ENCODE peak calls at places on chromosomes 5 and 9, in ten cellular contexts. K is NB4; O is effector memory CD8-positive, alpha-beta T cell; H is endothelial cell of umbilical vein; C is dorsolateral prefrontal cortex; M is T-helper 2 cell; Q is stimulated activated CD4-positive, alpha-beta T cell treated with anti-CD3 and anti-CD28 coated beads, Interleukin-1b, Interleukin-23, amount 100 ng/mL, for 24 hours; B is GDM1; F is stromal cell of bone marrow; X is NCI-H774. A is an unnamed sample.

GRCh38 chr5:51829226-51829625 is 446.0 kb downstream of the ISL1 start:
- DNase-seq in K (no peak), O (no peak), H (no peak), C (no peak), M (no peak), Q (no peak), B (no peak), F (no peak), X (no peak), A (no peak)

GRCh38 chr5:171957591-171958251 is 48.7 kb downstream of the FBXW11 start:
- DNase-seq in K (no peak), O (peak; percentile 34), H (no peak), C (no peak), M (peak; percentile 30), Q (peak; percentile 17), B (peak; percentile 48), F (no peak), X (no peak), A (no peak)

GRCh38 chr5:71922584-71923106 is 184.6 kb upstream of the MAP1B start:
- DNase-seq in K (no peak), O (no peak), H (peak; percentile 87), C (no peak), M (no peak), Q (no peak), B (no peak), F (no peak), X (no peak), A (no peak)

GRCh38 chr5:140039561-140039960 is 3.5 kb downstream of the NRG2 start:
- DNase-seq in K (peak; percentile 14), O (no peak), H (no peak), C (no peak), M (no peak), Q (no peak), B (no peak), F (no peak), X (no peak), A (no peak)

GRCh38 chr5:172149073-172149472 is 39.0 kb downstream of the STK10 start:
- DNase-seq in K (no peak), O (no peak), H (no peak), C (no peak), M (no peak), Q (no peak), B (no peak), F (no peak), X (no peak), A (peak; percentile 88)

GRCh38 chr9:87681271-87682061 is 44.5 kb upstream of the CTSL start:
- DNase-seq in K (no peak), O (no peak), H (no peak), C (no peak), M (no peak), Q (no peak), B (no peak), F (no peak), X (no peak), A (no peak)

GRCh38 chr5:150209020-150209635 is 19.3 kb downstream of the SLC6A7 start:
- DNase-seq in K (peak; percentile 77), O (peak; percentile 27), H (no peak), C (no peak), M (no peak), Q (no peak), B (peak; percentile 55), F (peak; percentile 49), X (no peak), A (peak; percentile 97)

GRCh38 chr9:5582835-5583195 is 46.1 kb upstream of the RIC1 start:
- DNase-seq in K (no peak), O (no peak), H (no peak), C (no peak), M (no peak), Q (no peak), B (no peak), F (peak; percentile 82), X (no peak), A (peak; percentile 34)

GRCh38 chr5:81398741-81399140 is 4.8 kb upstream of the ACOT12 start:
- DNase-seq in K (peak; percentile 14), O (no peak), H (no peak), C (no peak), M (no peak), Q (no peak), B (peak; percentile 41), F (no peak), X (no peak), A (no peak)